ENCODE peak calls at places on chromosomes 13 and 19, in six cellular contexts. One of them, this sample, is unnamed.

GRCh38 chr19:38850976-38851621 is 1.3 kb upstream of the HNRNPL start:
- DNase-seq in kidney tubule cell: no peak
- DNase-seq in neural crest cell: no peak
- DNase-seq in LHCN-M2: no peak
- DNase-seq in T-helper 1 cell: peak
- DNase-seq in HT-29: no peak
- DNase-seq in this sample: peak

GRCh38 chr13:114123876-114124275 is 8.5 kb downstream of the RASA3 start:
- DNase-seq in HT-29: no peak
- DNase-seq in neural crest cell: no peak
- DNase-seq in LHCN-M2: no peak
- DNase-seq in T-helper 1 cell: no peak
- DNase-seq in kidney tubule cell: no peak
- DNase-seq in this sample: no peak

GRCh38 chr19:6753178-6754031 is 13.8 kb downstream of the SH2D3A start:
- DNase-seq in T-helper 1 cell: peak
- DNase-seq in neural crest cell: peak
- DNase-seq in LHCN-M2: peak
- DNase-seq in kidney tubule cell: peak
- DNase-seq in HT-29: peak
- DNase-seq in this sample: peak

GRCh38 chr19:28815257-28815656 is 397.7 kb downstream of the UQCRFS1 start:
- DNase-seq in neural crest cell: no peak
- DNase-seq in kidney tubule cell: no peak
- DNase-seq in HT-29: no peak
- DNase-seq in T-helper 1 cell: no peak
- DNase-seq in LHCN-M2: no peak
- DNase-seq in this sample: no peak

GRCh38 chr13:41900918-41901317 is 60.0 kb downstream of the VWA8 start:
- DNase-seq in neural crest cell: no peak
- DNase-seq in HT-29: no peak
- DNase-seq in kidney tubule cell: peak
- DNase-seq in LHCN-M2: peak
- DNase-seq in T-helper 1 cell: no peak
- DNase-seq in this sample: no peak

GRCh38 chr19:35143231-35143715 is at the start of gene FXYD7:
- DNase-seq in neural crest cell: no peak
- DNase-seq in T-helper 1 cell: no peak
- DNase-seq in kidney tubule cell: no peak
- DNase-seq in HT-29: no peak
- DNase-seq in LHCN-M2: no peak
- DNase-seq in this sample: no peak

GRCh38 chr19:13172335-13173128 is 22.3 kb downstream of the IER2 start:
- DNase-seq in LHCN-M2: peak
- DNase-seq in T-helper 1 cell: peak
- DNase-seq in neural crest cell: no peak
- DNase-seq in HT-29: peak
- DNase-seq in kidney tubule cell: peak
- DNase-seq in this sample: peak

GRCh38 chr19:7888145-7888825 is at the start of gene LRRC8E:
- DNase-seq in neural crest cell: peak
- DNase-seq in HT-29: peak
- DNase-seq in kidney tubule cell: peak
- DNase-seq in T-helper 1 cell: no peak
- DNase-seq in LHCN-M2: peak
- DNase-seq in this sample: no peak

GRCh38 chr13:40600145-40600751 is 66.2 kb downstream of the FOXO1 start:
- DNase-seq in T-helper 1 cell: no peak
- DNase-seq in LHCN-M2: no peak
- DNase-seq in neural crest cell: no peak
- DNase-seq in kidney tubule cell: no peak
- DNase-seq in HT-29: no peak
- DNase-seq in this sample: no peak

GRCh38 chr13:99984134-99984462 is 2.5 kb downstream of the ZIC2 start:
- DNase-seq in LHCN-M2: no peak
- DNase-seq in neural crest cell: no peak
- DNase-seq in HT-29: no peak
- DNase-seq in kidney tubule cell: no peak
- DNase-seq in T-helper 1 cell: no peak
- DNase-seq in this sample: no peak

GRCh38 chr13:76349700-76350099 is 536.5 kb downstream of the KCTD12 start:
- DNase-seq in neural crest cell: no peak
- DNase-seq in LHCN-M2: peak
- DNase-seq in T-helper 1 cell: no peak
- DNase-seq in HT-29: no peak
- DNase-seq in kidney tubule cell: no peak
- DNase-seq in this sample: no peak

GRCh38 chr13:34340534-34340933 is 522.6 kb downstream of the RFC3 start:
- DNase-seq in LHCN-M2: peak
- DNase-seq in neural crest cell: no peak
- DNase-seq in HT-29: peak
- DNase-seq in kidney tubule cell: peak
- DNase-seq in T-helper 1 cell: no peak
- DNase-seq in this sample: no peak

GRCh38 chr19:43820098-43820860 is 6.8 kb upstream of the ZNF283 start:
- DNase-seq in LHCN-M2: no peak
- DNase-seq in neural crest cell: no peak
- DNase-seq in T-helper 1 cell: no peak
- DNase-seq in HT-29: no peak
- DNase-seq in kidney tubule cell: peak
- DNase-seq in this sample: no peak

GRCh38 chr19:42477933-42478332 is 35.2 kb upstream of the CXCL17 start:
- DNase-seq in LHCN-M2: no peak
- DNase-seq in kidney tubule cell: no peak
- DNase-seq in neural crest cell: no peak
- DNase-seq in HT-29: no peak
- DNase-seq in T-helper 1 cell: no peak
- DNase-seq in this sample: no peak

GRCh38 chr19:17724655-17725054 is 5.4 kb downstream of the MAP1S start:
- DNase-seq in neural crest cell: no peak
- DNase-seq in T-helper 1 cell: no peak
- DNase-seq in LHCN-M2: no peak
- DNase-seq in HT-29: no peak
- DNase-seq in kidney tubule cell: no peak
- DNase-seq in this sample: no peak

GRCh38 chr13:41254902-41255301 is 8.5 kb downstream of the MTRF1 start:
- DNase-seq in neural crest cell: no peak
- DNase-seq in T-helper 1 cell: no peak
- DNase-seq in LHCN-M2: no peak
- DNase-seq in kidney tubule cell: no peak
- DNase-seq in HT-29: no peak
- DNase-seq in this sample: no peak

GRCh38 chr13:46622918-46623256 is 69.9 kb downstream of the LRCH1 start:
- DNase-seq in kidney tubule cell: peak
- DNase-seq in neural crest cell: no peak
- DNase-seq in LHCN-M2: peak
- DNase-seq in T-helper 1 cell: no peak
- DNase-seq in HT-29: no peak
- DNase-seq in this sample: no peak

GRCh38 chr13:42985312-42986175 is 6.5 kb downstream of the EPSTI1 start:
- DNase-seq in neural crest cell: no peak
- DNase-seq in HT-29: peak
- DNase-seq in LHCN-M2: no peak
- DNase-seq in T-helper 1 cell: no peak
- DNase-seq in kidney tubule cell: peak
- DNase-seq in this sample: no peak

GRCh38 chr13:46382224-46382623 is 4.8 kb downstream of the RUBCNL start:
- DNase-seq in HT-29: no peak
- DNase-seq in T-helper 1 cell: no peak
- DNase-seq in kidney tubule cell: no peak
- DNase-seq in neural crest cell: no peak
- DNase-seq in LHCN-M2: no peak
- DNase-seq in this sample: no peak

GRCh38 chr19:47507031-47507430 is 7.8 kb downstream of the NAPA start:
- DNase-seq in neural crest cell: no peak
- DNase-seq in HT-29: no peak
- DNase-seq in T-helper 1 cell: no peak
- DNase-seq in LHCN-M2: no peak
- DNase-seq in kidney tubule cell: no peak
- DNase-seq in this sample: no peak

GRCh38 chr19:47124937-47125668 is 5.5 kb upstream of the SAE1 start:
- DNase-seq in LHCN-M2: peak
- DNase-seq in HT-29: peak
- DNase-seq in T-helper 1 cell: no peak
- DNase-seq in neural crest cell: peak
- DNase-seq in kidney tubule cell: peak
- DNase-seq in this sample: no peak

GRCh38 chr19:49861127-49861526 is 6.2 kb downstream of the PNKP start:
- DNase-seq in kidney tubule cell: peak
- DNase-seq in T-helper 1 cell: no peak
- DNase-seq in HT-29: peak
- DNase-seq in neural crest cell: no peak
- DNase-seq in LHCN-M2: no peak
- DNase-seq in this sample: peak

GRCh38 chr19:49387936-49388372 is at the start of gene KASH5:
- DNase-seq in kidney tubule cell: peak
- DNase-seq in HT-29: no peak
- DNase-seq in LHCN-M2: no peak
- DNase-seq in neural crest cell: no peak
- DNase-seq in T-helper 1 cell: peak
- DNase-seq in this sample: peak

This sample was measured in spleen.